ENCODE peak calls at places on chromosome 5, in ten cellular contexts. One of them, this sample, is unnamed.

GRCh38 chr5:174751154-174751990 is 27.0 kb downstream of the MSX2 start:
- DNase-seq in colonic mucosa: no peak
- DNase-seq in HT1080: no peak
- DNase-seq in CD8-positive, alpha-beta T cell: no peak
- DNase-seq in nephron progenitor cell: peak
- DNase-seq in C1 segment of cervical spinal cord: peak
- DNase-seq in stimulated activated CD4-positive, alpha-beta T cell treated with anti-CD3 and anti-CD28 coated beads, Interleukin-15, amount 100 ng/mL, for 1 hour: no peak
- DNase-seq in NCI-H1092 treated with DMSO at 0.1 percent for 48 hours: no peak
- DNase-seq in HS-5: no peak
- DNase-seq in NCI-H187: peak
- DNase-seq in this sample: no peak

GRCh38 chr5:107936532-107936931 is 265.8 kb upstream of the EFNA5 start:
- DNase-seq in nephron progenitor cell: no peak
- DNase-seq in HT1080: no peak
- DNase-seq in C1 segment of cervical spinal cord: no peak
- DNase-seq in NCI-H187: no peak
- DNase-seq in colonic mucosa: no peak
- DNase-seq in stimulated activated CD4-positive, alpha-beta T cell treated with anti-CD3 and anti-CD28 coated beads, Interleukin-15, amount 100 ng/mL, for 1 hour: no peak
- DNase-seq in CD8-positive, alpha-beta T cell: no peak
- DNase-seq in NCI-H1092 treated with DMSO at 0.1 percent for 48 hours: no peak
- DNase-seq in HS-5: no peak
- DNase-seq in this sample: no peak

GRCh38 chr5:84384604-84385575 is at the start of gene EDIL3:
- DNase-seq in colonic mucosa: peak
- DNase-seq in CD8-positive, alpha-beta T cell: no peak
- DNase-seq in NCI-H187: no peak
- DNase-seq in HT1080: peak
- DNase-seq in nephron progenitor cell: peak
- DNase-seq in NCI-H1092 treated with DMSO at 0.1 percent for 48 hours: no peak
- DNase-seq in HS-5: no peak
- DNase-seq in C1 segment of cervical spinal cord: peak
- DNase-seq in stimulated activated CD4-positive, alpha-beta T cell treated with anti-CD3 and anti-CD28 coated beads, Interleukin-15, amount 100 ng/mL, for 1 hour: no peak
- DNase-seq in this sample: no peak

GRCh38 chr5:55855509-55855908 is 4.4 kb downstream of the IL31RA start:
- DNase-seq in nephron progenitor cell: no peak
- DNase-seq in CD8-positive, alpha-beta T cell: no peak
- DNase-seq in colonic mucosa: no peak
- DNase-seq in C1 segment of cervical spinal cord: no peak
- DNase-seq in HS-5: no peak
- DNase-seq in NCI-H187: no peak
- DNase-seq in HT1080: peak
- DNase-seq in stimulated activated CD4-positive, alpha-beta T cell treated with anti-CD3 and anti-CD28 coated beads, Interleukin-15, amount 100 ng/mL, for 1 hour: no peak
- DNase-seq in NCI-H1092 treated with DMSO at 0.1 percent for 48 hours: no peak
- DNase-seq in this sample: no peak

GRCh38 chr5:100840364-100840763 is 62.7 kb downstream of the ST8SIA4 start:
- DNase-seq in colonic mucosa: no peak
- DNase-seq in HS-5: no peak
- DNase-seq in NCI-H187: no peak
- DNase-seq in CD8-positive, alpha-beta T cell: no peak
- DNase-seq in C1 segment of cervical spinal cord: no peak
- DNase-seq in NCI-H1092 treated with DMSO at 0.1 percent for 48 hours: no peak
- DNase-seq in stimulated activated CD4-positive, alpha-beta T cell treated with anti-CD3 and anti-CD28 coated beads, Interleukin-15, amount 100 ng/mL, for 1 hour: no peak
- DNase-seq in nephron progenitor cell: no peak
- DNase-seq in HT1080: peak
- DNase-seq in this sample: peak

GRCh38 chr5:133274597-133274935 is 222.8 kb downstream of the HSPA4 start:
- DNase-seq in colonic mucosa: no peak
- DNase-seq in HT1080: no peak
- DNase-seq in NCI-H1092 treated with DMSO at 0.1 percent for 48 hours: peak
- DNase-seq in NCI-H187: no peak
- DNase-seq in C1 segment of cervical spinal cord: no peak
- DNase-seq in stimulated activated CD4-positive, alpha-beta T cell treated with anti-CD3 and anti-CD28 coated beads, Interleukin-15, amount 100 ng/mL, for 1 hour: no peak
- DNase-seq in CD8-positive, alpha-beta T cell: no peak
- DNase-seq in nephron progenitor cell: peak
- DNase-seq in HS-5: no peak
- DNase-seq in this sample: no peak

GRCh38 chr5:80655231-80655784 is 525 bp upstream of the DHFR start:
- DNase-seq in C1 segment of cervical spinal cord: no peak
- DNase-seq in stimulated activated CD4-positive, alpha-beta T cell treated with anti-CD3 and anti-CD28 coated beads, Interleukin-15, amount 100 ng/mL, for 1 hour: no peak
- DNase-seq in CD8-positive, alpha-beta T cell: peak
- DNase-seq in HS-5: peak
- DNase-seq in nephron progenitor cell: no peak
- DNase-seq in NCI-H187: no peak
- DNase-seq in colonic mucosa: no peak
- DNase-seq in NCI-H1092 treated with DMSO at 0.1 percent for 48 hours: peak
- DNase-seq in HT1080: no peak
- DNase-seq in this sample: no peak

GRCh38 chr5:103232393-103232999 is 26.1 kb upstream of the MACIR start:
- DNase-seq in NCI-H187: no peak
- DNase-seq in HS-5: no peak
- DNase-seq in stimulated activated CD4-positive, alpha-beta T cell treated with anti-CD3 and anti-CD28 coated beads, Interleukin-15, amount 100 ng/mL, for 1 hour: no peak
- DNase-seq in nephron progenitor cell: no peak
- DNase-seq in HT1080: peak
- DNase-seq in NCI-H1092 treated with DMSO at 0.1 percent for 48 hours: peak
- DNase-seq in C1 segment of cervical spinal cord: no peak
- DNase-seq in CD8-positive, alpha-beta T cell: no peak
- DNase-seq in colonic mucosa: no peak
- DNase-seq in this sample: peak

GRCh38 chr5:169828385-169828784 is 151.9 kb downstream of the INSYN2B start:
- DNase-seq in HT1080: peak
- DNase-seq in colonic mucosa: no peak
- DNase-seq in NCI-H187: no peak
- DNase-seq in NCI-H1092 treated with DMSO at 0.1 percent for 48 hours: no peak
- DNase-seq in CD8-positive, alpha-beta T cell: no peak
- DNase-seq in C1 segment of cervical spinal cord: no peak
- DNase-seq in stimulated activated CD4-positive, alpha-beta T cell treated with anti-CD3 and anti-CD28 coated beads, Interleukin-15, amount 100 ng/mL, for 1 hour: no peak
- DNase-seq in HS-5: no peak
- DNase-seq in nephron progenitor cell: no peak
- DNase-seq in this sample: no peak

GRCh38 chr5:137051165-137051564 is 448.0 kb downstream of the SPOCK1 start:
- DNase-seq in HT1080: no peak
- DNase-seq in colonic mucosa: no peak
- DNase-seq in HS-5: no peak
- DNase-seq in stimulated activated CD4-positive, alpha-beta T cell treated with anti-CD3 and anti-CD28 coated beads, Interleukin-15, amount 100 ng/mL, for 1 hour: no peak
- DNase-seq in CD8-positive, alpha-beta T cell: no peak
- DNase-seq in nephron progenitor cell: no peak
- DNase-seq in NCI-H187: no peak
- DNase-seq in NCI-H1092 treated with DMSO at 0.1 percent for 48 hours: no peak
- DNase-seq in C1 segment of cervical spinal cord: no peak
- DNase-seq in this sample: no peak

GRCh38 chr5:175250426-175250825 is 193.6 kb downstream of the DRD1 start:
- DNase-seq in stimulated activated CD4-positive, alpha-beta T cell treated with anti-CD3 and anti-CD28 coated beads, Interleukin-15, amount 100 ng/mL, for 1 hour: no peak
- DNase-seq in HS-5: no peak
- DNase-seq in colonic mucosa: no peak
- DNase-seq in C1 segment of cervical spinal cord: no peak
- DNase-seq in NCI-H187: no peak
- DNase-seq in NCI-H1092 treated with DMSO at 0.1 percent for 48 hours: no peak
- DNase-seq in HT1080: no peak
- DNase-seq in CD8-positive, alpha-beta T cell: no peak
- DNase-seq in nephron progenitor cell: no peak
- DNase-seq in this sample: no peak

GRCh38 chr5:645421-645820 is 33.3 kb downstream of the CEP72 start:
- DNase-seq in HT1080: no peak
- DNase-seq in C1 segment of cervical spinal cord: no peak
- DNase-seq in colonic mucosa: no peak
- DNase-seq in NCI-H187: no peak
- DNase-seq in NCI-H1092 treated with DMSO at 0.1 percent for 48 hours: no peak
- DNase-seq in CD8-positive, alpha-beta T cell: no peak
- DNase-seq in stimulated activated CD4-positive, alpha-beta T cell treated with anti-CD3 and anti-CD28 coated beads, Interleukin-15, amount 100 ng/mL, for 1 hour: no peak
- DNase-seq in HS-5: no peak
- DNase-seq in nephron progenitor cell: no peak
- DNase-seq in this sample: no peak

GRCh38 chr5:149265559-149265958 is 6.1 kb upstream of the AFAP1L1 start:
- DNase-seq in nephron progenitor cell: no peak
- DNase-seq in colonic mucosa: no peak
- DNase-seq in NCI-H187: no peak
- DNase-seq in stimulated activated CD4-positive, alpha-beta T cell treated with anti-CD3 and anti-CD28 coated beads, Interleukin-15, amount 100 ng/mL, for 1 hour: no peak
- DNase-seq in HT1080: peak
- DNase-seq in CD8-positive, alpha-beta T cell: no peak
- DNase-seq in NCI-H1092 treated with DMSO at 0.1 percent for 48 hours: no peak
- DNase-seq in C1 segment of cervical spinal cord: no peak
- DNase-seq in HS-5: no peak
- DNase-seq in this sample: no peak

GRCh38 chr5:81420039-81420667 is 26.2 kb upstream of the ACOT12 start:
- DNase-seq in colonic mucosa: no peak
- DNase-seq in C1 segment of cervical spinal cord: peak
- DNase-seq in HT1080: peak
- DNase-seq in CD8-positive, alpha-beta T cell: no peak
- DNase-seq in nephron progenitor cell: no peak
- DNase-seq in stimulated activated CD4-positive, alpha-beta T cell treated with anti-CD3 and anti-CD28 coated beads, Interleukin-15, amount 100 ng/mL, for 1 hour: no peak
- DNase-seq in HS-5: peak
- DNase-seq in NCI-H1092 treated with DMSO at 0.1 percent for 48 hours: no peak
- DNase-seq in NCI-H187: no peak
- DNase-seq in this sample: no peak

GRCh38 chr5:144941004-144941403 is 770.3 kb downstream of the KCTD16 start:
- DNase-seq in NCI-H1092 treated with DMSO at 0.1 percent for 48 hours: no peak
- DNase-seq in HT1080: no peak
- DNase-seq in NCI-H187: no peak
- DNase-seq in HS-5: no peak
- DNase-seq in CD8-positive, alpha-beta T cell: no peak
- DNase-seq in C1 segment of cervical spinal cord: no peak
- DNase-seq in colonic mucosa: no peak
- DNase-seq in stimulated activated CD4-positive, alpha-beta T cell treated with anti-CD3 and anti-CD28 coated beads, Interleukin-15, amount 100 ng/mL, for 1 hour: no peak
- DNase-seq in nephron progenitor cell: no peak
- DNase-seq in this sample: no peak